ENCODE peak calls at places on chromosomes 5 and 9, in four cellular contexts. P is HL-60, Y is K562, V is GM12878. I is an unnamed sample.
A peak's percentile ranks its signal among the peaks of the same experiment; 100 is the strongest.

GRCh38 chr9:92100237-92100911 is 14.8 kb downstream of the SPTLC1 start:
- DNase-seq in P (no peak), Y (no peak), V (no peak), I (no peak)

GRCh38 chr5:23314827-23315226 is 192.6 kb upstream of the PRDM9 start:
- DNase-seq in P (no peak), Y (no peak), V (no peak), I (no peak)

GRCh38 chr9:134794726-134795370 is 85.8 kb upstream of the FCN2 start:
- DNase-seq in P (no peak), Y (no peak), V (no peak), I (no peak)

GRCh38 chr5:13569088-13569715 is 375.3 kb downstream of the DNAH5 start:
- DNase-seq in P (no peak), Y (no peak), V (no peak), I (no peak)

GRCh38 chr5:58759745-58760144 is 176.9 kb downstream of the RAB3C start:
- DNase-seq in P (no peak), Y (no peak), V (peak; percentile 58), I (peak; percentile 4)

GRCh38 chr9:96494215-96494800 is 44.3 kb downstream of the HABP4 start:
- DNase-seq in P (no peak), Y (no peak), V (no peak), I (no peak)

GRCh38 chr5:111512026-111512405 is 319 bp downstream of the STARD4 start:
- DNase-seq in P (peak; percentile 1), Y (no peak), V (no peak), I (no peak)

GRCh38 chr5:143153332-143154119 is 250.0 kb downstream of the NR3C1 start:
- DNase-seq in P (no peak), Y (no peak), V (no peak), I (no peak)

GRCh38 chr9:76266649-76267627 is 127.3 kb downstream of the RFK start:
- DNase-seq in P (no peak), Y (no peak), V (no peak), I (no peak)

GRCh38 chr5:124647393-124647792 is 99.0 kb downstream of the ZNF608 start:
- DNase-seq in P (no peak), Y (no peak), V (no peak), I (no peak)

GRCh38 chr9:123401879-123402513 is 46.0 kb downstream of the CRB2 start:
- DNase-seq in P (peak; percentile 31), Y (peak; percentile 59), V (no peak), I (peak; percentile 62)

GRCh38 chr5:80206282-80206681 is 49.6 kb downstream of the SERINC5 start:
- DNase-seq in P (no peak), Y (no peak), V (no peak), I (no peak)

GRCh38 chr5:133546500-133546899 is 65.8 kb downstream of the FSTL4 start:
- DNase-seq in P (no peak), Y (no peak), V (no peak), I (no peak)

GRCh38 chr5:25006734-25007133 is 362.0 kb upstream of the CDH10 start:
- DNase-seq in P (peak; percentile 49), Y (no peak), V (no peak), I (no peak)

GRCh38 chr5:179135441-179136215 is 75.5 kb downstream of the ZNF354C start:
- DNase-seq in P (no peak), Y (no peak), V (no peak), I (no peak)

GRCh38 chr9:137621131-137621757 is 2.4 kb downstream of the EHMT1 start:
- DNase-seq in P (peak; percentile 38), Y (no peak), V (no peak), I (no peak)

GRCh38 chr5:103582364-103582763 is 19.8 kb upstream of the NUDT12 start:
- DNase-seq in P (peak; percentile 1), Y (peak; percentile 19), V (peak; percentile 5), I (no peak)

GRCh38 chr5:57680686-57681085 is 198.1 kb upstream of the ACTBL2 start:
- DNase-seq in P (no peak), Y (no peak), V (no peak), I (no peak)

GRCh38 chr9:93003552-93004407 is 54.7 kb upstream of the SUSD3 start:
- DNase-seq in P (peak; percentile 65), Y (peak; percentile 77), V (peak; percentile 12), I (peak; percentile 64)

GRCh38 chr5:16774806-16775205 is 158.0 kb upstream of the RETREG1 start:
- DNase-seq in P (no peak), Y (no peak), V (no peak), I (no peak)

GRCh38 chr5:173268750-173269580 is 34.0 kb upstream of the NKX2-5 start:
- DNase-seq in P (no peak), Y (no peak), V (no peak), I (no peak)

GRCh38 chr5:147504001-147504400 is 5.9 kb downstream of the DPYSL3 start:
- DNase-seq in P (no peak), Y (no peak), V (no peak), I (no peak)

GRCh38 chr5:53438486-53439472 is 41.6 kb upstream of the FST start:
- DNase-seq in P (no peak), Y (no peak), V (no peak), I (no peak)

GRCh38 chr5:1874348-1874747 is 8.4 kb downstream of the IRX4 start:
- DNase-seq in P (no peak), Y (no peak), V (no peak), I (no peak)

GRCh38 chr9:27549196-27549737 is 19.7 kb upstream of the MOB3B start:
- DNase-seq in P (no peak), Y (no peak), V (no peak), I (no peak)

GRCh38 chr5:132273631-132274030 is 16.1 kb downstream of the PDLIM4 start:
- DNase-seq in P (no peak), Y (no peak), V (no peak), I (no peak)

GRCh38 chr5:132271251-132272246 is 14.1 kb downstream of the PDLIM4 start:
- DNase-seq in P (no peak), Y (no peak), V (no peak), I (no peak)

GRCh38 chr5:132270706-132271105 is 13.2 kb downstream of the PDLIM4 start:
- DNase-seq in P (no peak), Y (no peak), V (no peak), I (no peak)

GRCh38 chr5:132274050-132274869 is 16.8 kb downstream of the PDLIM4 start:
- DNase-seq in P (no peak), Y (peak; percentile 65), V (no peak), I (no peak)

DNA sequence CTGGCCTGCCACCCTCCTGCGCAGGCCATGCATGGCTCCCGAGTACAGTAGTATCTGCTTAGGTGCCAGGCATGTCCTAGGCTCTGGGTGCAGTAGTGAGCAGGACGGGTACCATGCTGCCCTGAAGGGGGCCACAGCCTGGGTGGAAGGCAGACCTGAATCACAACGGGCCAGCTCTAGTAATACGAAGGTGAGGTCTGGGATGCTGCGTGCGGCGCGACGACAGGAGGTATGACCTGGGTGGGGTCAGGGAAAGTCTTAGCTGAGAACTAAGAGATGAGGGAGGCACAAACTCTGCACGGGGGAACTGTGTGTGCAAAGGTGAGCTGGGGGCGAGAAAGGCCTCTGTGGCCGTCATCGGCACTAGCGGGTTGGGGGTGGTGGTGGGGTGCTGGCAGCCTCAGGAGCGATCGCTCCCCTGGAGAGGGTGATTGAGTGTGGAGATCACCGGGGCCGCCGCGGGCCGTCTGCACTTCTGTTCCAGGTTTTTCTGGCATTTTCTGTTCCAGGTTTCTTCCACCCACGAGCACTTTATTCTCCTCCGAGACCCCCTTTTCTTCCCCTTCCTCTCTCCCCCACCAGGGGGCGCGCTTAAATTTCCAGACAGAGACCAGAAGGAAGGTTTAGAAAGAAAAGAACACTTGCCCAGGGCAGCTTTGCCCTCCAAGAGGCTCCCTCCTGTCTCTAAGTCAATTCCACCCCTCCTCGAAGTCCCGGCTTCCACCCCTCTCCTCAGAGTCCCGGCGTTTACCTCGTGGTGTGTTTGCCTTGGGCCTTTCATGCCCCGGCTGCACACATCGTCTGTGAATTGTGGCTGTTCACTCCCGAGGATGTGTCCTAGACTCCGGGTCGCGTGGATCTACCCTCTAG is 15.1 kb downstream of the PDLIM4 start:
- DNase-seq in P (peak; percentile 49), Y (peak; percentile 61), V (no peak), I (peak; percentile 60)
- TF ChIP-seq SPI1 in P (no peak), Y (no peak), V (no peak), I (no peak)

GRCh38 chr5:154110054-154110453 is 71.3 kb downstream of the MFAP3 start:
- DNase-seq in P (no peak), Y (no peak), V (no peak), I (no peak)

GRCh38 chr5:154111214-154111613 is 72.4 kb downstream of the MFAP3 start:
- DNase-seq in P (no peak), Y (no peak), V (no peak), I (no peak)

GRCh38 chr5:154107010-154107409 is 68.2 kb downstream of the MFAP3 start:
- DNase-seq in P (no peak), Y (no peak), V (no peak), I (no peak)

GRCh38 chr5:154110781-154111180 is 72.0 kb downstream of the MFAP3 start:
- DNase-seq in P (no peak), Y (no peak), V (no peak), I (no peak)

GRCh38 chr5:154107729-154108128 is 69.0 kb downstream of the MFAP3 start:
- DNase-seq in P (no peak), Y (no peak), V (no peak), I (no peak)
- TF ChIP-seq POLR2AphosphoS5 in P (no peak), Y (no peak), V (no peak), I (no peak)

GRCh38 chr5:56419667-56420066 is 186.5 kb upstream of the ANKRD55 start:
- DNase-seq in P (no peak), Y (no peak), V (no peak), I (no peak)

GRCh38 chr5:56414056-56414455 is 180.9 kb upstream of the ANKRD55 start:
- DNase-seq in P (peak; percentile 49), Y (no peak), V (no peak), I (no peak)

GRCh38 chr5:56412601-56413379 is 179.7 kb upstream of the ANKRD55 start:
- DNase-seq in P (peak; percentile 59), Y (no peak), V (peak; percentile 80), I (peak; percentile 25)

GRCh38 chr5:56410696-56411095 is 177.6 kb upstream of the ANKRD55 start:
- DNase-seq in P (no peak), Y (no peak), V (no peak), I (no peak)

GRCh38 chr5:56415356-56415765 is 182.2 kb upstream of the ANKRD55 start:
- DNase-seq in P (peak; percentile 90), Y (peak; percentile 12), V (peak; percentile 92), I (peak; percentile 27)
- TF ChIP-seq SPI1 in P (peak; percentile 81), Y (peak; percentile 94), V (peak; percentile 96), I (peak; percentile 94)

GRCh38 chr9:127875306-127875966 is 2.0 kb downstream of the AK1 start:
- DNase-seq in P (no peak), Y (no peak), V (no peak), I (no peak)

GRCh38 chr9:127872492-127873222 is 4.8 kb downstream of the AK1 start:
- DNase-seq in P (no peak), Y (no peak), V (no peak), I (no peak)

GRCh38 chr9:127874301-127875216 is 2.9 kb downstream of the AK1 start:
- DNase-seq in P (no peak), Y (no peak), V (no peak), I (no peak)

GRCh38 chr9:127873223-127873691 is 4.2 kb downstream of the AK1 start:
- DNase-seq in P (no peak), Y (peak; percentile 34), V (no peak), I (no peak)

DNA sequence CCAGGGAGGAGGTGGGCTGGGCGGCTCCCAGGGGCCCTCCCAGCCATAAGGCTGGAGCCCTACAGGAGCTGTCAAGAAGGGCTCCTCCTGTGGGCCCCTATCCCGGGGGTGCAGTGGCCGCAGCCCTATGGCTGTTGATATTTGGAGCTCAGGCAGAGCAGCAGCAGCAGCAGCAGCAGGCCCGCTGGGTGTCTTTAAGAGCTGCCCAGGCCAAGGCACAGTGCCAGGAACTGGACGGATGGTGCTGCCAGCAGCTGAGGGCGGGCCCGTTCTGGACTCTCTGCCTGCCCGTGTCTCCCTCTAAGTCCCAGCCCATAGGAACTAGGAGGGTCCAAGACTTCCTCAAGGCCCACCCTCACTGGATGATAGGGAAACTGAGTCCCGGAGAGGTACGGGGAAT is 3.6 kb downstream of the AK1 start:
- DNase-seq in P (no peak), Y (no peak), V (no peak), I (no peak)
- TF ChIP-seq POLR2AphosphoS5 in P (no peak), Y (no peak), V (no peak), I (no peak)

I was measured in GM12891.